ENCODE peak calls at places on chromosomes 7 and 10, in eight cellular contexts. A, V, Z, P, G, B, T and Y are unnamed samples. For H3K4me1, the result is how much of the 10 kb centered on the place peaks cover.

GRCh38 chr10:50565301-50566083 is 58.3 kb downstream of the SGMS1 start:
- DNase-seq in A (no peak), V (no peak), Z (no peak), P (no peak), G (no peak), B (no peak), T (no peak), Y (no peak)

GRCh38 chr7:33933611-33934281 is 28.4 kb downstream of the BMPER start:
- DNase-seq in A (no peak), V (peak), Z (no peak), P (peak), G (peak), B (no peak), T (no peak), Y (no peak)

GRCh38 chr10:23813687-23814086 is 374.8 kb downstream of the OTUD1 start:
- DNase-seq in A (no peak), V (no peak), Z (no peak), P (no peak), G (no peak), B (no peak), T (no peak), Y (no peak)

GRCh38 chr7:30548762-30549344 is 44.2 kb upstream of the GGCT start:
- DNase-seq in A (peak), V (peak), Z (peak), P (peak), G (peak), B (peak), T (peak), Y (peak)

GRCh38 chr7:29189743-29190201 is 4.8 kb upstream of the CHN2 start:
- DNase-seq in A (peak), V (no peak), Z (peak), P (peak), G (peak), B (peak), T (peak), Y (peak)

GRCh38 chr7:118366363-118366762 is 141.9 kb downstream of the ANKRD7 start:
- DNase-seq in A (no peak), V (no peak), Z (no peak), P (no peak), G (no peak), B (no peak), T (no peak), Y (no peak)

GRCh38 chr10:61643316-61643751 is 19.4 kb upstream of the CABCOCO1 start:
- DNase-seq in A (no peak), V (peak), Z (no peak), P (peak), G (no peak), B (no peak), T (no peak), Y (peak)

GRCh38 chr7:107359520-107360316 is 110.1 kb upstream of the GPR22 start:
- DNase-seq in A (no peak), V (no peak), Z (no peak), P (no peak), G (no peak), B (no peak), T (no peak), Y (no peak)

GRCh38 chr10:109889867-109890266 is 33.4 kb downstream of the XPNPEP1 start:
- DNase-seq in A (peak), V (peak), Z (no peak), P (peak), G (no peak), B (no peak), T (no peak), Y (no peak)

GRCh38 chr7:3955751-3956696 is 655.0 kb downstream of the SDK1 start:
- DNase-seq in A (no peak), V (peak), Z (no peak), P (peak), G (no peak), B (no peak), T (no peak), Y (no peak)

GRCh38 chr7:3953133-3953532 is 652.1 kb downstream of the SDK1 start:
- DNase-seq in A (no peak), V (no peak), Z (no peak), P (no peak), G (no peak), B (no peak), T (no peak), Y (no peak)

GRCh38 chr7:3951656-3952055 is 650.6 kb downstream of the SDK1 start:
- DNase-seq in A (no peak), V (no peak), Z (no peak), P (no peak), G (no peak), B (no peak), T (no peak), Y (no peak)

GRCh38 chr7:3955026-3955425 is 654.0 kb downstream of the SDK1 start:
- DNase-seq in A (no peak), V (no peak), Z (no peak), P (no peak), G (no peak), B (no peak), T (no peak), Y (no peak)

GRCh38 chr7:3953946-3954345 is 652.9 kb downstream of the SDK1 start:
- DNase-seq in A (no peak), V (no peak), Z (no peak), P (no peak), G (no peak), B (no peak), T (no peak), Y (no peak)
- H3K4me1 ChIP-seq in A (under half), V (under half), Z (under half), P (under half), G (under half), B (under half), T (under half), Y (under half)

DNA sequence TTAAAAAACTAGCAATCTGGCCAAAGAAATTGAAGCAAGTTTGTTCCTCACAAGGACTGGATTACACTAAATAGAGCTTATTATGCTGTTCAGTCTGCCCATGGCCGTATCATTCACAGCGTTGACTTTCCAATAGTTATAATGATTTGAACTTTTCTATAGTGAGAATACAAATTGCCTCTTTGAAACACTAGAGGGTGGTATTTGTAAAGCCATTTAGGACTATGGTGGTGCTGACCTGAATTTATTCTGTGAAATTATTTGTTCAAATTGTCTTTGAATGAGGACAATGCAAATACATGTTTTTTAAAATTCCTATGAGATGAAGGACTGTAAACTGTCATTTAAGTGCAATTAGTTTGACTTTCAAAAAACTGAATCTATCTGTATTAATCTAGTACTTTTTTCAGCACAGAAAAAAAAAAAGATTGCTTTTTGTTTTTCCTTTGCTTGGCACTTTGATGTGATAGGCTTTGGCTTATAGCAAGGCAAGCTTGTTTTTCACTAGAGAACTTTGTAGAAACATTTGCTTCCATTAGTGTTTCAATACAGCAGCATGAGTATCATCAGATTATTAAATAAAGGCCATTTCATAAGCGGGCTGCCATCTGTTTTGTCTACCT is 122.6 kb upstream of the TMEM229A start:
- DNase-seq in A (no peak), V (peak), Z (no peak), P (peak), G (no peak), B (no peak), T (no peak), Y (no peak)
- TF ChIP-seq CTCF in A (peak), V (peak), Z (peak), P (peak), G (peak), B (peak), T (peak), Y (peak)

DNA sequence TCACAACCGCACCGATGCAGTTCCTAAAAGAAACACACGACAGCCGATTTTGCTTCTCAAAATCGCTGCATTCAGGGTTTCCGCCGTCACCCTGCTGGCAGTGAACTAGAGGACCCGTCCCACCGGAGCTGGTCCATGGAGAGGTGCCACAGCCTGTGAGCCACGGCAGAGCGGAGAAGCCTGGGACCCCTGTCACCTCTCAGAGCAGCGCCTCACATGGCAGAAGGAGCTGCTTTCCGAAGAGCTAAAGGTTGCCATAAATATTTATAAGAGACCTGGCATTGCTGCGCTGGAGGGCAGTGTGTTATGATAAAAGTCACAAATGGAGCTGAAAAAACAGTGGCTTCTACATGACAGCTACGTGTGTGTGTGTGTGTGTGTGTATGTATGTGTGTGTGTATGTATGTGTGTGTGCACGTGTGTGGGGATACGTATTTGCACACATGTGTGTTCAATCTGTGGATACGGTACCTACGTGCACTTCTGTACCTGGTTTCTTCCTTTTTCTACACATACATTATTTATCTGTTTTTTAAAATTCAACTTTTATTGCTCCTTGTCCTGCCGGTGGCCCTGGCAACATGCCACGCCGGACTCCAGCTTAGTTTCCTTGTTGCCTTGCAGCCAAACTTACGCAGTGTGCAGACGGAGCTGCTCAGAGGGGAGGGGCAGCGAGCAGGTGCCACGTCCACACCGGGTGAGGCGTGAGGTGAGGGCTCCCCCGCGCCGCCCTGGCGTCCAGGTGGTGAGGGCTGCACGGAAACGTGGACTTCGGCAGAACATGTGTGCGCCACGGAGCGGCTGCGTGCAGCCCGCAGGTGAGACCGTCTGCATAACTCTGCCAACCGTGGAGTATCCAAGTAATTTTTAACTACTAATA is 115.2 kb upstream of the PITRM1 start:
- DNase-seq in A (no peak), V (no peak), Z (no peak), P (no peak), G (peak), B (no peak), T (no peak), Y (peak)
- H3K4me1 ChIP-seq in A (under half), V (under half), Z (under half), P (under half), G (under half), B (under half), T (under half), Y (under half)

GRCh38 chr10:48745662-48746245 is 61.1 kb downstream of the WDFY4 start:
- DNase-seq in A (peak), V (no peak), Z (peak), P (no peak), G (no peak), B (no peak), T (no peak), Y (no peak)
- TF ChIP-seq CTCF in A (no peak), V (no peak), Z (no peak), P (no peak), G (peak), B (no peak), T (no peak), Y (no peak)

GRCh38 chr7:114372619-114373018 is 42.0 kb upstream of the FOXP2 start:
- DNase-seq in A (no peak), V (no peak), Z (no peak), P (no peak), G (no peak), B (no peak), T (no peak), Y (no peak)
- H3K4me1 ChIP-seq in A (under half), V (under half), Z (under half), P (under half), G (under half), B (under half), T (under half), Y (under half)

GRCh38 chr7:22702516-22702915 is 24.5 kb upstream of the IL6 start:
- DNase-seq in A (no peak), V (peak), Z (no peak), P (peak), G (no peak), B (no peak), T (no peak), Y (no peak)
- TF ChIP-seq CTCF in A (no peak), V (no peak), Z (no peak), P (no peak), G (no peak), B (no peak), T (no peak), Y (no peak)

GRCh38 chr7:100095289-100095688 is 5.9 kb downstream of the MCM7 start:
- DNase-seq in A (no peak), V (no peak), Z (no peak), P (no peak), G (no peak), B (no peak), T (no peak), Y (no peak)
- H3K4me1 ChIP-seq in A (under half), V (under half), Z (under half), P (under half), G (under half), B (under half), T (under half), Y (under half)

GRCh38 chr10:113320213-113320612 is 232.6 kb upstream of the HABP2 start:
- DNase-seq in A (no peak), V (no peak), Z (no peak), P (no peak), G (no peak), B (no peak), T (no peak), Y (no peak)
- TF ChIP-seq CTCF in A (no peak), V (no peak), Z (no peak), P (no peak), G (no peak), B (no peak), T (no peak), Y (no peak)

DNA sequence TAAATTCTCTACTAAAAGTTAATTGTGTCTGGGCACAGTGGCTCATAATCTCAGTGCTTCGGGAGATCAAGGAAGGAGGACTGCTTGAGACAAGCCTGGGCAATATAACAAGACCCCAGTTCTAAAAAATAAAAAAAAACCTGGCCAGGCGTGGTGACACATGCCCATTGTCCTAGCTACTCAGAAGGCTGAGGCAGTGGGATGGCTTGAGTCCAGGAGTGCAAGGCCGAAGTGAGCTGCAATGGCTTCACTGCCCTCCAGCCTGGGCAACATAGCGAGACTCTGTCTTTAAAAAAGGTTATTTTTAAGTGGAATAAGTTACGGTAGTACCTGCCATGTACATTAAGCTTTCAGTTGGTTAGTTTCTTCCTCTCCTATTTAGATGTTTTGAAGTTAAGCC is 28.9 kb downstream of the CDK14 start:
- DNase-seq in A (no peak), V (peak), Z (no peak), P (no peak), G (no peak), B (no peak), T (no peak), Y (no peak)
- H3K4me1 ChIP-seq in A (under half), V (under half), Z (under half), P (under half), G (under half), B (half or more), T (under half), Y (under half)